ENCODE peak calls at places on chromosomes 16 and 17, in eight cellular contexts. F, M, K, I, L, B, S and Y are unnamed samples.

GRCh38 chr16:47617732-47618131 is 156.6 kb downstream of the PHKB start:
- DNase-seq in L (no peak), F (no peak), K (no peak), B (no peak), M (no peak), S (peak), I (no peak), Y (no peak)

GRCh38 chr17:75764711-75765421 is at the start of gene GALK1:
- DNase-seq in I (no peak), S (peak), F (peak), L (peak), M (peak), K (no peak), B (peak), Y (peak)

GRCh38 chr17:42673885-42674754 is 2.7 kb downstream of the PLEKHH3 start:
- DNase-seq in S (peak), K (no peak), F (no peak), B (peak), M (no peak), L (peak), I (no peak), Y (peak)

GRCh38 chr16:24771132-24771778 is 41.8 kb downstream of the TNRC6A start:
- DNase-seq in L (no peak), K (no peak), F (no peak), M (no peak), S (no peak), I (no peak), B (no peak), Y (no peak)

GRCh38 chr17:58330997-58331814 is 2.6 kb upstream of the TSPOAP1 start:
- DNase-seq in F (peak), S (no peak), B (no peak), I (no peak), L (peak), M (peak), K (no peak), Y (peak)

GRCh38 chr17:39863918-39864746 is at the start of gene IKZF3:
- DNase-seq in S (peak), L (peak), I (no peak), K (peak), M (peak), F (peak), B (peak), Y (peak)

GRCh38 chr16:79082955-79083354 is 517.6 kb downstream of the MAF start:
- DNase-seq in I (no peak), M (no peak), S (no peak), F (no peak), L (no peak), B (no peak), K (no peak), Y (no peak)

GRCh38 chr17:72534776-72535175 is 414.0 kb downstream of the SOX9 start:
- DNase-seq in F (no peak), I (no peak), L (no peak), B (no peak), M (no peak), K (peak), S (no peak), Y (no peak)

GRCh38 chr16:22665803-22666202 is 148.2 kb upstream of the HS3ST2 start:
- DNase-seq in M (no peak), L (no peak), F (no peak), K (no peak), I (no peak), B (no peak), S (no peak), Y (no peak)

GRCh38 chr16:15961060-15961511 is 11.7 kb downstream of the ABCC1 start:
- DNase-seq in B (no peak), K (no peak), L (no peak), M (no peak), S (no peak), I (no peak), F (peak), Y (no peak)

GRCh38 chr17:63622571-63623390 is 564 bp downstream of the MAP3K3 start:
- DNase-seq in S (peak), K (no peak), L (peak), I (no peak), F (no peak), M (peak), B (peak), Y (peak)

GRCh38 chr17:6554871-6555330 is 1.5 kb downstream of the PITPNM3 start:
- DNase-seq in B (peak), I (no peak), L (peak), F (no peak), K (no peak), S (peak), M (no peak), Y (no peak)

GRCh38 chr17:30975042-30975820 is 4.4 kb downstream of the RNF135 start:
- DNase-seq in S (no peak), I (no peak), B (no peak), M (no peak), L (no peak), F (no peak), K (no peak), Y (no peak)

GRCh38 chr17:66290097-66290722 is 12.2 kb upstream of the PRKCA start:
- DNase-seq in S (no peak), L (no peak), M (no peak), I (no peak), B (no peak), F (no peak), K (no peak), Y (no peak)

GRCh38 chr16:56369202-56369601 is 56.1 kb downstream of the AMFR start:
- DNase-seq in F (no peak), M (no peak), L (no peak), I (no peak), S (no peak), B (no peak), K (peak), Y (no peak)

GRCh38 chr17:55334285-55334684 is 69.5 kb downstream of the HLF start:
- DNase-seq in L (no peak), B (no peak), F (no peak), S (no peak), I (no peak), K (no peak), M (no peak), Y (no peak)

GRCh38 chr16:3137267-3137666 is 2.4 kb downstream of the ZNF213 start:
- DNase-seq in L (no peak), K (no peak), I (no peak), B (no peak), F (no peak), S (no peak), M (no peak), Y (peak)

GRCh38 chr17:47649972-47650524 is 329 bp downstream of the KPNB1 start:
- DNase-seq in F (no peak), I (peak), K (peak), B (no peak), S (peak), M (no peak), L (no peak), Y (peak)

GRCh38 chr17:11144358-11145233 is 96.4 kb upstream of the SHISA6 start:
- DNase-seq in K (peak), F (no peak), S (peak), I (peak), M (no peak), L (peak), B (peak), Y (no peak)

GRCh38 chr17:57370583-57370982 is 114.3 kb downstream of the MSI2 start:
- DNase-seq in B (no peak), S (no peak), M (no peak), F (no peak), L (peak), I (no peak), K (no peak), Y (no peak)

GRCh38 chr17:66493283-66494019 is 191.0 kb downstream of the PRKCA start:
- DNase-seq in L (no peak), S (no peak), I (no peak), B (no peak), M (no peak), F (no peak), K (no peak), Y (no peak)

GRCh38 chr16:67504190-67505021 is 21.1 kb upstream of the AGRP start:
- DNase-seq in K (no peak), B (no peak), M (no peak), I (no peak), L (peak), F (peak), S (no peak), Y (peak)

GRCh38 chr16:81623365-81624102 is 155.6 kb upstream of the PLCG2 start:
- DNase-seq in S (peak), M (no peak), F (peak), K (no peak), L (peak), B (no peak), I (no peak), Y (no peak)

GRCh38 chr17:69810326-69811035 is 264.5 kb upstream of the KCNJ16 start:
- DNase-seq in I (no peak), S (no peak), K (no peak), B (no peak), F (no peak), M (no peak), L (no peak), Y (no peak)

GRCh38 chr17:39867891-39868553 is at the start of gene ZPBP2:
- DNase-seq in S (no peak), F (no peak), K (no peak), I (no peak), B (no peak), L (peak), M (peak), Y (peak)

GRCh38 chr16:66036775-66037715 is 329.4 kb upstream of the CDH5 start:
- DNase-seq in F (no peak), S (no peak), I (no peak), B (no peak), K (no peak), L (no peak), M (no peak), Y (no peak)

GRCh38 chr16:74111583-74111982 is 185.0 kb upstream of the PSMD7 start:
- DNase-seq in K (no peak), M (no peak), F (no peak), S (no peak), L (no peak), I (no peak), B (no peak), Y (no peak)

GRCh38 chr17:45235071-45236001 is 13.7 kb downstream of the FMNL1 start:
- DNase-seq in F (peak), B (peak), L (peak), K (peak), S (peak), I (peak), M (peak), Y (no peak)

GRCh38 chr16:29876186-29876577 is 13.2 kb upstream of the CDIPT start:
- DNase-seq in L (peak), S (peak), M (no peak), B (no peak), K (no peak), I (no peak), F (no peak), Y (no peak)

GRCh38 chr16:57091990-57092785 is at the start of gene CPNE2:
- DNase-seq in B (peak), M (peak), S (peak), I (no peak), K (no peak), F (peak), L (peak), Y (peak)

GRCh38 chr17:75872434-75873351 is 5.7 kb downstream of the TRIM47 start:
- DNase-seq in F (peak), I (no peak), S (no peak), M (peak), K (no peak), L (peak), B (peak), Y (peak)

GRCh38 chr17:51770031-51770759 is 388.3 kb downstream of the CA10 start:
- DNase-seq in F (no peak), S (no peak), L (no peak), M (no peak), K (no peak), B (no peak), I (no peak), Y (no peak)

GRCh38 chr16:23282508-23282907 is 19.6 kb upstream of the SCNN1B start:
- DNase-seq in K (no peak), L (no peak), I (no peak), M (no peak), S (peak), B (no peak), F (no peak), Y (no peak)

GRCh38 chr17:48577946-48578615 is at the start of gene HOXB4:
- DNase-seq in K (no peak), F (peak), L (peak), S (peak), B (peak), M (peak), I (no peak), Y (peak)

GRCh38 chr16:85460983-85461813 is 151.9 kb upstream of the GSE1 start:
- DNase-seq in L (peak), B (peak), I (no peak), S (peak), M (no peak), K (no peak), F (no peak), Y (no peak)

GRCh38 chr16:85458952-85459351 is 154.2 kb upstream of the GSE1 start:
- DNase-seq in F (no peak), K (no peak), S (no peak), B (no peak), L (no peak), M (no peak), I (no peak), Y (no peak)

GRCh38 chr16:85461814-85462404 is 151.2 kb upstream of the GSE1 start:
- DNase-seq in M (no peak), I (no peak), L (peak), K (no peak), S (peak), B (peak), F (no peak), Y (no peak)

GRCh38 chr16:85460252-85460982 is 152.7 kb upstream of the GSE1 start:
- DNase-seq in K (no peak), I (no peak), L (peak), S (no peak), F (no peak), M (no peak), B (peak), Y (no peak)

DNA sequence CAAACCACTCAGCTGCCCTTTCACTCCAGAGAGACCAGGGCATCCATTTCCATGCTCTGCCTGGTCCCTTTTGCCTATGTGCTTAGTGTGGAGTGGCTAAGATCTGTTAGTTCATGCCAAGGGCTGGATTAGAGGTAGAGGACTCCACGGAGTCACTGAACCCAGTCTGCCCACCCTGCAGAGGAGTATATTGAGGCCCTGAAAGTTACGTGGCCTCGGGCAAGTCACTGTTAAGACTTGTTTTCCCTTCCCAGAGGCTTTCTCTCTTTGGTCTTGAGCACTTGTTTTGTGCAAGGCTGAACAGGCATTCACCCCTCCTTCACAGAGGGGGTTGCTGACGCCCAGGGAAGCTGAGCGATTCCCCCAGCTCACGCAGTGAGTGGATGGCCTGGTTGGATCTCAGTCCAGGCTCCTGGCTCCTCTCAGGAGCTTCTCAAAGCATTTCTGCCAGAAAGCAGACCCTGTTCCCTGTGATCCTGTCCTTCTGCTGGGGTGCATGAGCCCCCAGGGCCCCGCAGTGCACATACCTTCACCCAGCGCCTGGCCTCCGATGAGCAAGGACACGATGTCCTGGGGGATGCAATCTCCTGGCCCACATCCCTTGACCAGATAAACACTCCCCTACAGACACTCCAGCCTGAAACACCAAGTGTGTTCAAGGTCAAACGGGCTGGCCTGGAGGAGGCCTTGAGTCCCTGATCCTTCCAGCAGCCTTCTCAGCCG is 153.4 kb upstream of the GSE1 start:
- DNase-seq in F (no peak), L (no peak), M (no peak), B (no peak), K (no peak), I (no peak), S (no peak), Y (no peak)
- H3K4me3 ChIP-seq in F (no peak), L (no peak), M (no peak), B (no peak), K (no peak), I (no peak), S (no peak), Y (no peak)

GRCh38 chr16:88805340-88805715 is 1.7 kb downstream of the CDT1 start:
- DNase-seq in I (no peak), S (no peak), K (no peak), B (no peak), M (no peak), L (no peak), F (no peak), Y (no peak)
- H3K4me3 ChIP-seq in I (no peak), S (no peak), K (no peak), B (peak), M (no peak), L (no peak), F (no peak), Y (no peak)

GRCh38 chr17:14458724-14459123 is 157.8 kb downstream of the HS3ST3B1 start:
- DNase-seq in F (no peak), I (no peak), M (no peak), B (no peak), K (no peak), S (no peak), L (no peak), Y (no peak)

GRCh38 chr17:14460502-14460901 is 159.6 kb downstream of the HS3ST3B1 start:
- DNase-seq in B (no peak), I (no peak), S (no peak), M (no peak), F (no peak), K (no peak), L (no peak), Y (no peak)

GRCh38 chr17:14464741-14465140 is 163.9 kb downstream of the HS3ST3B1 start:
- DNase-seq in L (no peak), K (no peak), B (no peak), I (no peak), F (no peak), M (no peak), S (no peak), Y (no peak)

GRCh38 chr17:14461131-14461530 is 160.2 kb downstream of the HS3ST3B1 start:
- DNase-seq in B (no peak), M (no peak), S (peak), I (no peak), K (no peak), F (no peak), L (no peak), Y (no peak)

DNA sequence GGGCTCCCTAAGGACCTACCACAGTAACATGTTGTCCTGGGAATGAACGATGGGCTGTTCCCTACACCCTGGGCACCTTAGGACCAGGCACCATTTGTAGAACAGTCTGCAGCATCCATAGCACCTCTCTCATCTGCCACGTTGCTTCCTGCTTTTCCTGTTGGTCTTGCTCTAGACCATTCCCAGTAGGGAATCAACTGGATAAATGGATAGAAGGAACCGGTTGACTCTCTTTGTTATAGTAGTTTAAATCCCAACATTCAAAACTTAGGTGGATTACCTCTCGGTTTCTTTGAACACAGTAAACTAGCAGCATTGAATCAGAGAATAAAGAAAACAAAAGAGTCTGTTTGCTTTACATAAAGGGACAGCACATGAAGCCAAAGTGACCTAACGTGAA is 159.1 kb downstream of the HS3ST3B1 start:
- DNase-seq in F (no peak), K (no peak), M (no peak), S (peak), B (no peak), I (no peak), L (no peak), Y (no peak)
- H3K4me3 ChIP-seq in F (no peak), K (no peak), M (no peak), S (no peak), B (no peak), I (no peak), L (no peak), Y (no peak)

GRCh38 chr17:27631409-27631755 is 394 bp downstream of the LGALS9 start:
- DNase-seq in S (no peak), L (no peak), I (peak), B (no peak), F (peak), K (no peak), M (no peak), Y (no peak)
- H3K4me3 ChIP-seq in S (no peak), L (no peak), I (no peak), B (no peak), F (peak), K (no peak), M (peak), Y (peak)

DNA sequence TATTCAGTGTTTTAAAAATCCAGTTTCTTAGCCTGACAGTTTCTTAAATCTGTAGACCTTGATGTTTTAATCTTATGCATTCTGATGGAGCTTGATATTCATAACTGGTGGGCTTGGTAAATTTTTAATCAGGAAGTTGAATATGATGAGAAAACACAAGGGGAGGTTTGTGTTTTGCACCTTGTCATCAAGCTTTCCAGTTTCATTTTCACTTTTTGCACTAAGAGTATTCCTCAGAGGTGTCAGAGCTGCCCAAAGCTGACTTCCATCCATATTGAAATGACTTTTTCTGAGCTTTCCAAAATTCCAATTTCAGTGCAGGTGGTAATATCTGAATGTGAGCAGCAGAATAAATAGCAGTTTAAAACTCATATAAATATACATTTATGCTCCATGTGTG is 555.0 kb upstream of the RBFOX1 start:
- DNase-seq in K (no peak), L (no peak), B (no peak), S (no peak), I (no peak), M (no peak), F (no peak), Y (no peak)
- H3K4me3 ChIP-seq in K (no peak), L (no peak), B (no peak), S (no peak), I (no peak), M (no peak), F (no peak), Y (no peak)

DNA sequence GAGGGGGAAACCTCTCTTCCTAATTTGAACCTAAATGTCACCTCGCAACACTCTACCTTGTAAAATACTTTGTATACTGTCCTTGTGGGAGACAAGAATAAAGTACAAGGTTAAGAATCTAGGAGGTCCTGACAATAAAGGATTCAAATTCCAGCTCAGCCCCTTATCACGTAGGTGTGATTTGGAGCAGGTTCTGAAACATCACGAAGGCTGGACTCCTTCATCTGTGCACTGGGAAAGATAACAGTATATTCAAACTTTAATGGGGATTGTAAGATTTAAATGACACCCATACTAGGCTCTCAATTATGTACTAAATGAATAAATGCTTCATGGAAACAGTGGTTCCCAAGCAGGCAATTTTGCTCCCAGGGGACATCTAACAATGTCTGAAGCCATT is 2.1 kb downstream of the TXNDC11 start:
- DNase-seq in K (no peak), I (no peak), M (no peak), S (no peak), L (no peak), F (no peak), B (no peak), Y (no peak)
- H3K4me3 ChIP-seq in K (peak), I (peak), M (peak), S (no peak), L (no peak), F (peak), B (no peak), Y (peak)

DNA sequence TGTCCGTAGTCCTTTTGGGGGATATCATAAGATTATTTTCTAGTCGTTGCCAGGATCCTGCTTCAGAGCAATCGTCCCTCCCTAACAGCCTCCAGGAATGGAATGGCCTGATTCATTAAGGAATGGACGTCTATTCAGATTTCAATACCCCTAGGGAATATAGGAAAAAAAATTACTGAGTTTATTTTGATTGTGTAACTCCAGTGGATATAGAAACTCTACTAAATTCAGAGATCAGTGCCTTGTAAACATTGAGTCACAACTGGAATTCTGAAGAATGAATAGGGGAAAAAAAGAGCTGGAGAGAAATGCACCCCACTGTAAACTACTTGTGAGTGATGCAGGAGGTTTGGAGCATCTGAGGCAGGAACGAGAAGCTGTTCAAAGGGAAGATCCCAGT is 1171.5 kb upstream of the GOT2 start:
- DNase-seq in I (no peak), F (no peak), K (no peak), B (no peak), L (no peak), M (no peak), S (no peak), Y (no peak)
- H3K4me3 ChIP-seq in I (no peak), F (no peak), K (no peak), B (no peak), L (no peak), M (no peak), S (no peak), Y (no peak)